ENCODE peak calls at places on chromosomes 1 and 21, in eight cellular contexts. J is LHCN-M2, B is Caki2, H is DMS 273 treated with DMSO at 0.1 percent for 48 hours, P is MM.1S, Z is H9, F is HTR-8/SVneo, K is dorsolateral prefrontal cortex. Q is an unnamed sample.

GRCh38 chr1:90706437-90707362 is 10.4 kb downstream of the BARHL2 start:
- DNase-seq in J (no peak), B (no peak), H (no peak), P (no peak), Z (peak), F (no peak), K (no peak), Q (no peak)

GRCh38 chr1:32358435-32358834 is 3.9 kb downstream of the FAM229A start:
- DNase-seq in J (no peak), B (no peak), H (no peak), P (no peak), Z (no peak), F (no peak), K (no peak), Q (no peak)

GRCh38 chr1:246404078-246404477 is 103.0 kb downstream of the SMYD3 start:
- DNase-seq in J (no peak), B (no peak), H (peak), P (no peak), Z (no peak), F (no peak), K (no peak), Q (no peak)

GRCh38 chr1:220878223-220879081 is 791 bp upstream of the HLX start:
- DNase-seq in J (no peak), B (no peak), H (no peak), P (no peak), Z (no peak), F (no peak), K (no peak), Q (no peak)

GRCh38 chr1:59814180-59814900 is 409 bp upstream of the HOOK1 start:
- DNase-seq in J (no peak), B (peak), H (peak), P (peak), Z (peak), F (no peak), K (peak), Q (peak)

GRCh38 chr1:41122851-41123518 is 101.5 kb upstream of the SLFNL1 start:
- DNase-seq in J (peak), B (peak), H (peak), P (no peak), Z (no peak), F (peak), K (no peak), Q (peak)

GRCh38 chr1:108750476-108751191 is 4.2 kb downstream of the STXBP3 start:
- DNase-seq in J (no peak), B (peak), H (peak), P (no peak), Z (no peak), F (no peak), K (no peak), Q (no peak)

GRCh38 chr1:112057736-112058135 is 68.3 kb upstream of the KCND3 start:
- DNase-seq in J (no peak), B (no peak), H (no peak), P (no peak), Z (no peak), F (no peak), K (no peak), Q (no peak)

GRCh38 chr1:224759570-224760562 is 143.7 kb downstream of the CNIH3 start:
- DNase-seq in J (no peak), B (no peak), H (no peak), P (no peak), Z (no peak), F (no peak), K (no peak), Q (no peak)

GRCh38 chr1:202247837-202248795 is 54.5 kb downstream of the LGR6 start:
- DNase-seq in J (peak), B (no peak), H (peak), P (no peak), Z (peak), F (no peak), K (no peak), Q (no peak)

GRCh38 chr21:32826317-32827167 is 55.0 kb upstream of the PAXBP1 start:
- DNase-seq in J (peak), B (peak), H (no peak), P (peak), Z (peak), F (peak), K (no peak), Q (peak)